ENCODE peak calls at places on chromosomes 5 and 9, in four cellular contexts. T is stimulated activated memory B cell treated with anti-CD40 and anti-IgM and Interleukin-4, amounts not matched to agents 10 μg/mL and 1 μg/mL and 100 μg/mL, for 72 hours; J is Right ventricle myocardium inferior; C is CD4-positive, alpha-beta T cell. Y is an unnamed sample.

GRCh38 chr9:121651295-121652036 is at the start of gene DAB2IP:
- ATAC-seq in T (no peak), J (peak; percentile 76), C (no peak), Y (peak; percentile 78)

GRCh38 chr5:55062039-55062779 is 38.2 kb downstream of the GZMK start:
- ATAC-seq in T (peak; percentile 38), J (no peak), C (peak; percentile 77), Y (no peak)

GRCh38 chr5:2262620-2263019 is 379.9 kb upstream of the IRX4 start:
- ATAC-seq in T (no peak), J (no peak), C (no peak), Y (no peak)

GRCh38 chr9:31272456-31273295 is 1111.8 kb upstream of the ACO1 start:
- ATAC-seq in T (peak; percentile 34), J (no peak), C (no peak), Y (no peak)

GRCh38 chr5:168985454-168985853 is 315.5 kb downstream of the SLIT3 start:
- ATAC-seq in T (no peak), J (no peak), C (no peak), Y (no peak)

GRCh38 chr9:109766351-109766750 is 13.6 kb upstream of the PALM2AKAP2 start:
- ATAC-seq in T (no peak), J (no peak), C (no peak), Y (no peak)

GRCh38 chr5:71699751-71700150 is 19.3 kb upstream of the CARTPT start:
- ATAC-seq in T (no peak), J (no peak), C (no peak), Y (no peak)

GRCh38 chr5:109987970-109988369 is 298.2 kb downstream of the MAN2A1 start:
- ATAC-seq in T (no peak), J (no peak), C (no peak), Y (peak; percentile 25)

GRCh38 chr5:174454464-174454863 is 269.9 kb upstream of the MSX2 start:
- ATAC-seq in T (no peak), J (no peak), C (peak; percentile 82), Y (no peak)

GRCh38 chr9:132207839-132208615 is 46.2 kb downstream of the NTNG2 start:
- ATAC-seq in T (no peak), J (no peak), C (no peak), Y (no peak)

GRCh38 chr5:80745490-80745889 is 90.7 kb upstream of the DHFR start:
- ATAC-seq in T (no peak), J (no peak), C (no peak), Y (no peak)

GRCh38 chr5:83551826-83552225 is 80.3 kb downstream of the VCAN start:
- ATAC-seq in T (no peak), J (peak; percentile 53), C (no peak), Y (peak; percentile 37)

GRCh38 chr9:78210841-78211301 is 25.0 kb upstream of the CEP78 start:
- ATAC-seq in T (peak; percentile 92), J (no peak), C (peak; percentile 63), Y (no peak)

GRCh38 chr9:92517046-92517445 is 18.7 kb downstream of the ECM2 start:
- ATAC-seq in T (no peak), J (no peak), C (no peak), Y (no peak)

Y was measured in gastroesophageal sphincter.